ENCODE peak calls at places on chromosomes 3 and 15, in nine cellular contexts. One of them, this sample, is unnamed.

GRCh38 chr3:10142707-10143560 is 1.4 kb downstream of the VHL start:
- DNase-seq in iPS-NIHi11: peak
- DNase-seq in body of pancreas: no peak
- DNase-seq in NCI-H82: peak
- DNase-seq in NCI-H524: no peak
- DNase-seq in EH: no peak
- DNase-seq in GDM1: no peak
- DNase-seq in NCI-H1694 treated with DMSO at 0.1 percent for 48 hours: no peak
- DNase-seq in HCT116: no peak
- DNase-seq in this sample: peak

GRCh38 chr15:53675832-53676231 is 83.6 kb downstream of the WDR72 start:
- DNase-seq in iPS-NIHi11: no peak
- DNase-seq in body of pancreas: no peak
- DNase-seq in NCI-H82: no peak
- DNase-seq in NCI-H524: no peak
- DNase-seq in EH: no peak
- DNase-seq in GDM1: no peak
- DNase-seq in NCI-H1694 treated with DMSO at 0.1 percent for 48 hours: no peak
- DNase-seq in HCT116: no peak
- DNase-seq in this sample: peak

GRCh38 chr3:169227911-169228310 is 435.6 kb downstream of the MECOM start:
- DNase-seq in iPS-NIHi11: peak
- DNase-seq in body of pancreas: no peak
- DNase-seq in NCI-H82: no peak
- DNase-seq in NCI-H524: no peak
- DNase-seq in EH: peak
- DNase-seq in GDM1: no peak
- DNase-seq in NCI-H1694 treated with DMSO at 0.1 percent for 48 hours: no peak
- DNase-seq in HCT116: no peak
- DNase-seq in this sample: no peak

GRCh38 chr3:126442099-126442848 is 33.4 kb downstream of the ZXDC start:
- DNase-seq in iPS-NIHi11: no peak
- DNase-seq in body of pancreas: peak
- DNase-seq in NCI-H82: no peak
- DNase-seq in NCI-H524: no peak
- DNase-seq in EH: no peak
- DNase-seq in GDM1: no peak
- DNase-seq in NCI-H1694 treated with DMSO at 0.1 percent for 48 hours: peak
- DNase-seq in HCT116: no peak
- DNase-seq in this sample: no peak

GRCh38 chr15:28006116-28006911 is 92.8 kb downstream of the OCA2 start:
- DNase-seq in iPS-NIHi11: no peak
- DNase-seq in body of pancreas: no peak
- DNase-seq in NCI-H82: no peak
- DNase-seq in NCI-H524: no peak
- DNase-seq in EH: no peak
- DNase-seq in GDM1: no peak
- DNase-seq in NCI-H1694 treated with DMSO at 0.1 percent for 48 hours: no peak
- DNase-seq in HCT116: no peak
- DNase-seq in this sample: no peak

GRCh38 chr15:51130344-51130743 is 35.6 kb upstream of the TNFAIP8L3 start:
- DNase-seq in iPS-NIHi11: no peak
- DNase-seq in body of pancreas: no peak
- DNase-seq in NCI-H82: no peak
- DNase-seq in NCI-H524: no peak
- DNase-seq in EH: no peak
- DNase-seq in GDM1: no peak
- DNase-seq in NCI-H1694 treated with DMSO at 0.1 percent for 48 hours: no peak
- DNase-seq in HCT116: no peak
- DNase-seq in this sample: no peak

GRCh38 chr15:31024330-31024729 is 32.9 kb upstream of the MTMR10 start:
- DNase-seq in iPS-NIHi11: peak
- DNase-seq in body of pancreas: peak
- DNase-seq in NCI-H82: no peak
- DNase-seq in NCI-H524: no peak
- DNase-seq in EH: peak
- DNase-seq in GDM1: no peak
- DNase-seq in NCI-H1694 treated with DMSO at 0.1 percent for 48 hours: no peak
- DNase-seq in HCT116: peak
- DNase-seq in this sample: peak

GRCh38 chr3:187935623-187936156 is 190.4 kb upstream of the BCL6 start:
- DNase-seq in iPS-NIHi11: no peak
- DNase-seq in body of pancreas: no peak
- DNase-seq in NCI-H82: peak
- DNase-seq in NCI-H524: no peak
- DNase-seq in EH: no peak
- DNase-seq in GDM1: no peak
- DNase-seq in NCI-H1694 treated with DMSO at 0.1 percent for 48 hours: no peak
- DNase-seq in HCT116: no peak
- DNase-seq in this sample: no peak

GRCh38 chr15:98684995-98685525 is 36.7 kb downstream of the IGF1R start:
- DNase-seq in iPS-NIHi11: no peak
- DNase-seq in body of pancreas: no peak
- DNase-seq in NCI-H82: no peak
- DNase-seq in NCI-H524: no peak
- DNase-seq in EH: peak
- DNase-seq in GDM1: no peak
- DNase-seq in NCI-H1694 treated with DMSO at 0.1 percent for 48 hours: no peak
- DNase-seq in HCT116: no peak
- DNase-seq in this sample: peak

GRCh38 chr3:128524374-128525299 is 31.6 kb upstream of the GATA2 start:
- DNase-seq in iPS-NIHi11: no peak
- DNase-seq in body of pancreas: no peak
- DNase-seq in NCI-H82: no peak
- DNase-seq in NCI-H524: no peak
- DNase-seq in EH: no peak
- DNase-seq in GDM1: no peak
- DNase-seq in NCI-H1694 treated with DMSO at 0.1 percent for 48 hours: no peak
- DNase-seq in HCT116: no peak
- DNase-seq in this sample: peak

GRCh38 chr3:67901681-67902080 is 247.3 kb upstream of the SUCLG2 start:
- DNase-seq in iPS-NIHi11: no peak
- DNase-seq in body of pancreas: no peak
- DNase-seq in NCI-H82: no peak
- DNase-seq in NCI-H524: no peak
- DNase-seq in EH: no peak
- DNase-seq in GDM1: no peak
- DNase-seq in NCI-H1694 treated with DMSO at 0.1 percent for 48 hours: no peak
- DNase-seq in HCT116: no peak
- DNase-seq in this sample: no peak

GRCh38 chr3:39213613-39214012 is 21.2 kb upstream of the XIRP1 start:
- DNase-seq in iPS-NIHi11: no peak
- DNase-seq in body of pancreas: no peak
- DNase-seq in NCI-H82: no peak
- DNase-seq in NCI-H524: no peak
- DNase-seq in EH: no peak
- DNase-seq in GDM1: no peak
- DNase-seq in NCI-H1694 treated with DMSO at 0.1 percent for 48 hours: no peak
- DNase-seq in HCT116: no peak
- DNase-seq in this sample: no peak

GRCh38 chr3:18667552-18667951 is 242.4 kb upstream of the SATB1 start:
- DNase-seq in iPS-NIHi11: no peak
- DNase-seq in body of pancreas: no peak
- DNase-seq in NCI-H82: no peak
- DNase-seq in NCI-H524: no peak
- DNase-seq in EH: no peak
- DNase-seq in GDM1: no peak
- DNase-seq in NCI-H1694 treated with DMSO at 0.1 percent for 48 hours: no peak
- DNase-seq in HCT116: no peak
- DNase-seq in this sample: no peak

GRCh38 chr3:186270711-186271110 is 91.3 kb downstream of the DGKG start:
- DNase-seq in iPS-NIHi11: no peak
- DNase-seq in body of pancreas: no peak
- DNase-seq in NCI-H82: no peak
- DNase-seq in NCI-H524: no peak
- DNase-seq in EH: no peak
- DNase-seq in GDM1: no peak
- DNase-seq in NCI-H1694 treated with DMSO at 0.1 percent for 48 hours: no peak
- DNase-seq in HCT116: no peak
- DNase-seq in this sample: no peak

GRCh38 chr3:11530153-11530721 is 113.5 kb downstream of the VGLL4 start:
- DNase-seq in iPS-NIHi11: no peak
- DNase-seq in body of pancreas: no peak
- DNase-seq in NCI-H82: no peak
- DNase-seq in NCI-H524: no peak
- DNase-seq in EH: peak
- DNase-seq in GDM1: no peak
- DNase-seq in NCI-H1694 treated with DMSO at 0.1 percent for 48 hours: peak
- DNase-seq in HCT116: no peak
- DNase-seq in this sample: peak

GRCh38 chr15:72698938-72699337 is 12.9 kb downstream of the BBS4 start:
- DNase-seq in iPS-NIHi11: no peak
- DNase-seq in body of pancreas: no peak
- DNase-seq in NCI-H82: no peak
- DNase-seq in NCI-H524: no peak
- DNase-seq in EH: no peak
- DNase-seq in GDM1: no peak
- DNase-seq in NCI-H1694 treated with DMSO at 0.1 percent for 48 hours: no peak
- DNase-seq in HCT116: no peak
- DNase-seq in this sample: no peak

GRCh38 chr15:91152896-91153581 is 53.0 kb downstream of the SV2B start:
- DNase-seq in iPS-NIHi11: no peak
- DNase-seq in body of pancreas: no peak
- DNase-seq in NCI-H82: peak
- DNase-seq in NCI-H524: no peak
- DNase-seq in EH: no peak
- DNase-seq in GDM1: no peak
- DNase-seq in NCI-H1694 treated with DMSO at 0.1 percent for 48 hours: no peak
- DNase-seq in HCT116: no peak
- DNase-seq in this sample: no peak

GRCh38 chr3:149314807-149315578 is 18.4 kb downstream of the TM4SF18 start:
- DNase-seq in iPS-NIHi11: no peak
- DNase-seq in body of pancreas: no peak
- DNase-seq in NCI-H82: no peak
- DNase-seq in NCI-H524: no peak
- DNase-seq in EH: peak
- DNase-seq in GDM1: no peak
- DNase-seq in NCI-H1694 treated with DMSO at 0.1 percent for 48 hours: no peak
- DNase-seq in HCT116: no peak
- DNase-seq in this sample: peak

GRCh38 chr3:50519471-50520089 is 16.1 kb upstream of the CACNA2D2 start:
- DNase-seq in iPS-NIHi11: peak
- DNase-seq in body of pancreas: peak
- DNase-seq in NCI-H82: peak
- DNase-seq in NCI-H524: peak
- DNase-seq in EH: peak
- DNase-seq in GDM1: no peak
- DNase-seq in NCI-H1694 treated with DMSO at 0.1 percent for 48 hours: no peak
- DNase-seq in HCT116: peak
- DNase-seq in this sample: peak

GRCh38 chr3:48466386-48467109 is 20.0 kb downstream of the ATRIP start:
- DNase-seq in iPS-NIHi11: no peak
- DNase-seq in body of pancreas: peak
- DNase-seq in NCI-H82: no peak
- DNase-seq in NCI-H524: no peak
- DNase-seq in EH: no peak
- DNase-seq in GDM1: no peak
- DNase-seq in NCI-H1694 treated with DMSO at 0.1 percent for 48 hours: no peak
- DNase-seq in HCT116: no peak
- DNase-seq in this sample: no peak

This sample was measured in kidney tubule cell.